ENCODE peak calls at places on chromosome 14, in nine cellular contexts. N is hypothalamus, Q is fibroblast of pulmonary artery, D is Ammon's horn, L is SHP77, P is nucleus accumbens, G is choroid plexus epithelial cell, Z is cardiac muscle cell, V is H54. I is an unnamed sample.

GRCh38 chr14:53793790-53794560 is 162.7 kb downstream of the BMP4 start:
- DNase-seq in Z (no peak), L (peak), Q (peak), V (no peak), D (peak), G (no peak), N (peak), P (peak), I (no peak)

GRCh38 chr14:97785495-97785894 is 988.3 kb downstream of the VRK1 start:
- DNase-seq in L (no peak), G (no peak), Z (no peak), P (no peak), N (no peak), Q (no peak), D (no peak), V (no peak), I (no peak)

GRCh38 chr14:51692646-51693045 is 40.9 kb downstream of the FRMD6 start:
- DNase-seq in N (no peak), G (no peak), V (no peak), D (no peak), Q (no peak), P (no peak), L (no peak), Z (no peak), I (no peak)

GRCh38 chr14:88554458-88555286 is at the start of gene PTPN21:
- DNase-seq in G (peak), Q (peak), V (peak), L (peak), N (peak), D (peak), P (peak), Z (peak), I (peak)

GRCh38 chr14:99755629-99756603 is 37.3 kb upstream of the EML1 start:
- DNase-seq in D (peak), G (peak), P (peak), L (no peak), N (peak), Q (peak), Z (no peak), V (peak), I (peak)

GRCh38 chr14:99524804-99525698 is 43.8 kb downstream of the CCNK start:
- DNase-seq in Z (peak), N (no peak), P (no peak), V (peak), G (peak), L (no peak), D (no peak), Q (peak), I (peak)

GRCh38 chr14:98259881-98260280 is 1012.1 kb downstream of the BCL11B start:
- DNase-seq in P (no peak), V (no peak), N (no peak), Z (no peak), Q (no peak), D (no peak), L (no peak), G (no peak), I (no peak)

GRCh38 chr14:47194051-47194450 is 481.4 kb downstream of the MDGA2 start:
- DNase-seq in D (no peak), N (no peak), V (peak), G (peak), Q (peak), L (no peak), P (no peak), Z (no peak), I (no peak)

GRCh38 chr14:84225243-84225642 is 1304.7 kb upstream of the FLRT2 start:
- DNase-seq in N (no peak), D (peak), G (peak), L (no peak), P (no peak), Z (peak), V (no peak), Q (peak), I (peak)